ENCODE peak calls at places on chromosomes 16 and 17, in six cellular contexts. One of them, this sample, is unnamed.

GRCh38 chr17:81241648-81242420 is 2.7 kb downstream of the NDUFAF8 start:
- DNase-seq in stomach: peak; percentile 64
- DNase-seq in adrenal gland: peak; percentile 45
- DNase-seq in uterus: peak; percentile 48
- DNase-seq in A549: peak; percentile 89
- DNase-seq in body of pancreas: peak; percentile 55
- DNase-seq in this sample: peak; percentile 76

GRCh38 chr16:11698271-11698689 is 30.0 kb downstream of the SNN start:
- DNase-seq in stomach: no peak
- DNase-seq in uterus: no peak
- DNase-seq in body of pancreas: no peak
- DNase-seq in A549: no peak
- DNase-seq in adrenal gland: peak; percentile 59
- DNase-seq in this sample: peak; percentile 17

GRCh38 chr17:39665642-39666221 is 583 bp downstream of the TCAP start:
- DNase-seq in uterus: no peak
- DNase-seq in stomach: no peak
- DNase-seq in adrenal gland: no peak
- DNase-seq in A549: peak; percentile 91
- DNase-seq in body of pancreas: no peak
- DNase-seq in this sample: no peak

GRCh38 chr17:78806451-78806850 is 24.4 kb upstream of the CYTH1 start:
- DNase-seq in stomach: no peak
- DNase-seq in adrenal gland: no peak
- DNase-seq in body of pancreas: no peak
- DNase-seq in uterus: no peak
- DNase-seq in A549: peak; percentile 53
- DNase-seq in this sample: no peak

GRCh38 chr16:30647274-30647571 is 3.5 kb upstream of the PRR14 start:
- DNase-seq in adrenal gland: no peak
- DNase-seq in body of pancreas: no peak
- DNase-seq in uterus: no peak
- DNase-seq in A549: no peak
- DNase-seq in stomach: no peak
- DNase-seq in this sample: no peak

GRCh38 chr17:61221597-61222471 is 177.8 kb upstream of the TBX2 start:
- DNase-seq in A549: no peak
- DNase-seq in adrenal gland: no peak
- DNase-seq in uterus: no peak
- DNase-seq in stomach: no peak
- DNase-seq in body of pancreas: no peak
- DNase-seq in this sample: no peak

GRCh38 chr16:25691519-25692091 is at the start of gene HS3ST4:
- DNase-seq in A549: no peak
- DNase-seq in body of pancreas: no peak
- DNase-seq in stomach: peak; percentile 43
- DNase-seq in uterus: no peak
- DNase-seq in adrenal gland: no peak
- DNase-seq in this sample: no peak

GRCh38 chr17:76275382-76276068 is 10.4 kb downstream of the UBALD2 start:
- DNase-seq in stomach: no peak
- DNase-seq in body of pancreas: no peak
- DNase-seq in A549: no peak
- DNase-seq in uterus: no peak
- DNase-seq in adrenal gland: no peak
- DNase-seq in this sample: no peak

GRCh38 chr16:86494565-86495356 is 15.6 kb upstream of the FOXF1 start:
- DNase-seq in uterus: no peak
- DNase-seq in adrenal gland: no peak
- DNase-seq in body of pancreas: no peak
- DNase-seq in A549: no peak
- DNase-seq in stomach: no peak
- DNase-seq in this sample: no peak
- TF ChIP-seq POLR2A in uterus: no peak
- TF ChIP-seq POLR2A in adrenal gland: no peak
- TF ChIP-seq POLR2A in body of pancreas: no peak
- TF ChIP-seq POLR2A in A549: no peak
- TF ChIP-seq POLR2A in stomach: no peak
- TF ChIP-seq POLR2A in this sample: no peak

DNA sequence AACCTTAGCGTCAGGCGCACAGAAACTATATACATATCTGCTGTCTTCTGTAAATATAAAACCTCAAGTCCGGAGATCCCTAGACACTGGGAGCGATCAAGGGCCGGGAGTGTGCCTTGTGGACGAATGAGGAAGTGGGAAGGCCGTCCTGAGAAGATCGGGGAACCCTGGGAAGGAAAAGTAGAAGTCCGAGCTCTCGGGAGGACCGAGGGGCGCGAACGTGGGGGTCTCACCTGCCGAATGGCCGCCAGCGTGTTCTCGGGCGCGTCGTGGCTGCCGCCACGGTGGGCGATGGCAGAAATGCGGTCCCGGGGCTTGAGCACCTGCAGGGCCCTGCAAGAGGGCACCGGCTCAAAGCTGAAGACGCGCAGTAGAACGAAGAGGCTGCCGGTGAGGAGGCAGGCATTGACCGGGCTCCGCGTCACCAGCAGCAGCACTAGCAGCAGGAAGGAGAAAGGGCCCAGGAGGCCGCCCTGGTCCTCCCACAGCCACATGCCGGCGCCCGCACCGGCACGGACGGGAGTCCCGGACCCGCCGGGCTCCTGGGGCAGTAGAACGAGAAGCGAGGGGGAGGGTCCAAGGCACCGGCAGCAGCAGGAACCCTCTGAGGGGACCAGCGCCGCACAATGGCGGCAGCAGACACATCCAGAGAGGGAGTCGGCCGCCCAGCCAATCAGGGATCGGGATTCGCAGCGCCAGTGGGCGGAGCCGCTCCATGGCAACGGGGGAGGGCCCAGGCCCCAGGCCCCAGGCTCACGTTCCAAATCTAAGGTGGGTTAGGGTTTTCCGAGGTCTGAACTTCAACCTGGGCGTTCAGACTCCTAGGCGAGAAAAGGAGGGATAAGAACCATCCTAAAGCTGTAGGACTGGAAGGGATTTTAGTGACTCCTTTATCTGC is at the start of gene GDE1:
- DNase-seq in uterus: peak; percentile 95
- DNase-seq in A549: peak; percentile 94
- DNase-seq in body of pancreas: peak; percentile 92
- DNase-seq in stomach: peak; percentile 96
- DNase-seq in adrenal gland: peak; percentile 94
- DNase-seq in this sample: peak; percentile 93
- TF ChIP-seq POLR2A in uterus: peak; percentile 90
- TF ChIP-seq POLR2A in A549: peak; percentile 87
- TF ChIP-seq POLR2A in body of pancreas: peak; percentile 91
- TF ChIP-seq POLR2A in stomach: no peak
- TF ChIP-seq POLR2A in adrenal gland: peak; percentile 88
- TF ChIP-seq POLR2A in this sample: peak; percentile 93

DNA sequence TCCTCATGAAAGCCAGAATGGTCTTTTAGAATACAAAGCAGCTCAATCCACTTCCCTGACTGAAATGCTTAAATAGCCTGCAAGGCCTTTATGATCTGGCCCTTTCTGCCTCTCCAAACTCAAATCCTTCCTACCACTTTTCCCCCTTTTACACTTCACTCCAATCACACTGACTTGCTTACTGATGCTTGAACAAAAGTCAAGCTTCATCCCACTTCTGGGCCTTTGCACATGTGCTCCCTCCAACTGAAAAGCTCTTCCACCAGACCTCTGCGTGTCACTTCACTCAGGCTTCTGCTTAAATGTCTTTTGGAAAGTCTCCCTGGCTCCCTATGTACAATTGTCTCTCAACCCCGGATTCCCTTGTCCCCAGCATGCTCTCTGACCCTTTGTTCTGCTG is 13.3 kb upstream of the TERB1 start:
- DNase-seq in uterus: no peak
- DNase-seq in stomach: no peak
- DNase-seq in A549: no peak
- DNase-seq in adrenal gland: no peak
- DNase-seq in body of pancreas: no peak
- DNase-seq in this sample: no peak
- TF ChIP-seq POLR2A in uterus: no peak
- TF ChIP-seq POLR2A in stomach: no peak
- TF ChIP-seq POLR2A in A549: no peak
- TF ChIP-seq POLR2A in adrenal gland: no peak
- TF ChIP-seq POLR2A in body of pancreas: no peak
- TF ChIP-seq POLR2A in this sample: no peak

GRCh38 chr17:44775136-44775837 is 16.5 kb downstream of the ADAM11 start:
- DNase-seq in stomach: peak; percentile 97
- DNase-seq in body of pancreas: peak; percentile 97
- DNase-seq in A549: peak; percentile 99
- DNase-seq in uterus: no peak
- DNase-seq in adrenal gland: peak; percentile 99
- DNase-seq in this sample: peak; percentile 98
- TF ChIP-seq POLR2A in stomach: no peak
- TF ChIP-seq POLR2A in body of pancreas: no peak
- TF ChIP-seq POLR2A in A549: peak; percentile 58
- TF ChIP-seq POLR2A in uterus: no peak
- TF ChIP-seq POLR2A in adrenal gland: peak; percentile 29
- TF ChIP-seq POLR2A in this sample: no peak

This sample was measured in erythroblast.